ENCODE peak calls at places on chromosomes 16 and 17, in five cellular contexts. F is stimulated activated CD8-positive, alpha-beta memory T cell treated with anti-CD3 and anti-CD28 coated beads, Interleukin-2, amount 100 ng/mL, for 48 hours; T is effector memory CD8-positive, alpha-beta T cell; D is HFFc6; X is heart right ventricle. H is an unnamed sample.

GRCh38 chr16:73057369-73058210 is 9.7 kb upstream of the ZFHX3 start:
- DNase-seq in F (no peak), T (no peak), D (no peak), X (no peak), H (peak)

GRCh38 chr17:28744104-28744801 is 442 bp downstream of the TRAF4 start:
- DNase-seq in F (peak), T (peak), D (no peak), X (no peak), H (peak)

GRCh38 chr17:51372345-51373004 is 112.1 kb downstream of the UTP18 start:
- DNase-seq in F (no peak), T (no peak), D (peak), X (peak), H (peak)

GRCh38 chr17:40293363-40293762 is 5.7 kb downstream of the CDC6 start:
- DNase-seq in F (no peak), T (no peak), D (no peak), X (peak), H (peak)

GRCh38 chr16:24041834-24042631 is 206.2 kb downstream of the PRKCB start:
- DNase-seq in F (peak), T (peak), D (peak), X (peak), H (peak)

GRCh38 chr17:76103274-76104139 is at the start of gene EXOC7:
- DNase-seq in F (peak), T (peak), D (peak), X (peak), H (peak)

GRCh38 chr17:47848198-47848513 is 2.8 kb downstream of the SP6 start:
- DNase-seq in F (no peak), T (no peak), D (no peak), X (no peak), H (no peak)

GRCh38 chr16:74984194-74984669 is 691 bp downstream of the WDR59 start:
- DNase-seq in F (no peak), T (peak), D (peak), X (no peak), H (peak)

GRCh38 chr17:43010667-43011308 is 4.2 kb downstream of the IFI35 start:
- DNase-seq in F (no peak), T (no peak), D (no peak), X (no peak), H (no peak)

GRCh38 chr17:14334261-14334860 is 33.5 kb downstream of the HS3ST3B1 start:
- DNase-seq in F (no peak), T (no peak), D (no peak), X (no peak), H (peak)

GRCh38 chr17:59846391-59847165 is 46.2 kb downstream of the TUBD1 start:
- DNase-seq in F (no peak), T (no peak), D (peak), X (no peak), H (peak)

GRCh38 chr16:64470916-64471315 is 650.9 kb downstream of the CDH11 start:
- DNase-seq in F (no peak), T (no peak), D (no peak), X (no peak), H (peak)

GRCh38 chr16:50841081-50841886 is 99.4 kb downstream of the CYLD start:
- DNase-seq in F (peak), T (no peak), D (no peak), X (no peak), H (peak)

GRCh38 chr16:28309811-28310311 is 17.5 kb downstream of the SBK1 start:
- DNase-seq in F (peak), T (peak), D (no peak), X (no peak), H (no peak)

GRCh38 chr17:75151893-75152292 is 2.4 kb downstream of the JPT1 start:
- DNase-seq in F (no peak), T (no peak), D (no peak), X (no peak), H (no peak)